ENCODE peak calls at places on chromosomes 1 and 21, in ten cellular contexts. S is MCF 10A, G is breast epithelium, N is SK-N-SH, B is Calu3, R is GM06990, H is colonic mucosa, C is PC-3, A is heart left ventricle, J is WTC11. D is an unnamed sample.

GRCh38 chr1:31244326-31244725 is 4.6 kb upstream of the NKAIN1 start:
- DNase-seq in H (no peak), C (no peak), G (no peak), N (no peak), B (no peak), J (no peak), A (no peak), S (peak), R (no peak), D (no peak)

GRCh38 chr1:170967042-170967910 is 31.9 kb downstream of the MROH9 start:
- DNase-seq in H (no peak), S (peak), A (no peak), R (no peak), J (no peak), B (peak), G (no peak), C (peak), N (peak), D (no peak)

GRCh38 chr1:6519935-6520621 is 28.6 kb upstream of the PLEKHG5 start:
- DNase-seq in G (peak), B (no peak), J (peak), S (peak), R (no peak), A (no peak), C (no peak), N (peak), H (no peak), D (no peak)

GRCh38 chr1:245807954-245808719 is 653.4 kb downstream of the KIF26B start:
- DNase-seq in G (no peak), B (no peak), C (no peak), N (peak), R (peak), A (no peak), J (no peak), S (no peak), H (no peak), D (no peak)

GRCh38 chr1:224762046-224762445 is 145.9 kb downstream of the CNIH3 start:
- DNase-seq in N (no peak), S (no peak), C (no peak), G (no peak), B (no peak), A (no peak), R (no peak), H (no peak), J (no peak), D (no peak)

GRCh38 chr21:31660134-31660565 is 657 bp downstream of the SOD1 start:
- DNase-seq in H (peak), R (peak), B (peak), G (no peak), A (peak), C (peak), J (peak), N (no peak), S (peak), D (no peak)

GRCh38 chr1:218642033-218642954 is 297.2 kb downstream of the TGFB2 start:
- DNase-seq in B (no peak), S (peak), G (no peak), J (no peak), H (no peak), N (no peak), A (no peak), C (no peak), R (no peak), D (no peak)

GRCh38 chr1:160375788-160376524 is 9.1 kb downstream of the NHLH1 start:
- DNase-seq in A (no peak), J (peak), H (no peak), R (peak), C (no peak), B (peak), G (no peak), N (no peak), S (no peak), D (peak)

GRCh38 chr1:56531624-56532358 is 47.6 kb downstream of the PLPP3 start:
- DNase-seq in A (no peak), H (no peak), B (no peak), G (no peak), J (no peak), N (peak), S (no peak), C (no peak), R (no peak), D (no peak)

GRCh38 chr1:170168263-170168662 is 22.5 kb downstream of the NTMT2 start:
- DNase-seq in S (peak), H (no peak), A (no peak), R (no peak), J (no peak), G (no peak), B (no peak), C (peak), N (no peak), D (no peak)

GRCh38 chr1:9537863-9538668 is 1.2 kb upstream of the SLC25A33 start:
- DNase-seq in S (no peak), R (no peak), A (no peak), G (peak), J (no peak), N (no peak), C (peak), B (peak), H (peak), D (no peak)

GRCh38 chr1:245896258-245896657 is 610.8 kb downstream of the SMYD3 start:
- DNase-seq in G (no peak), A (no peak), C (no peak), B (no peak), S (no peak), N (no peak), J (no peak), H (no peak), R (no peak), D (no peak)

GRCh38 chr1:172343246-172344099 is 77.0 kb upstream of the C1orf105 start:
- DNase-seq in S (peak), C (peak), B (no peak), A (no peak), R (peak), H (no peak), G (no peak), J (no peak), N (no peak), D (no peak)

GRCh38 chr21:36756527-36756926 is 57.6 kb downstream of the SIM2 start:
- DNase-seq in G (no peak), A (no peak), N (no peak), R (no peak), H (no peak), B (no peak), J (no peak), S (no peak), C (peak), D (no peak)

GRCh38 chr1:110875216-110875731 is 2.3 kb downstream of the CD53 start:
- DNase-seq in R (peak), J (no peak), B (no peak), G (no peak), N (no peak), A (no peak), S (no peak), C (no peak), H (no peak), D (peak)

GRCh38 chr1:145956776-145957442 is 908 bp downstream of the LIX1L start:
- DNase-seq in J (no peak), H (no peak), A (peak), S (peak), N (no peak), G (no peak), C (no peak), R (no peak), B (no peak), D (no peak)

DNA sequence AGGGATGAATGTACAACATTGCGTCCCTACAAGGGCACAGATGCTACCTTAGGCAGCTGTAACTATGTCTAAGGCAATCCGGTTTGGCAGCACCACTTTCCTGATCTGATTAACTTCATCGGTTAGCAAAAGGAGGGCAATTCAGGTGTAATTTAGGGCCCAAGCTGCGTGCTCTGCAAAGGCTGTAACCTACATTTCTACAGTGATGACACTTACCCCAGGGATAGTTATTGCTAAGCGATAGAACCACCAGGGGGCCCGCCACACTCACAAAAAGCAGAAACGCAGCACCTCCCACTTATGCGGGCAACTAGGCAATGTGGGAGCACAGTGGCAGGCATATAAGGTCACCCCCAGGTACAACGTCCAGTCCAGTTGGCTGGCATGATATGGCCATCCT is 113.5 kb downstream of the GDAP2 start:
- DNase-seq in N (no peak), G (no peak), R (no peak), J (peak), A (no peak), H (no peak), B (no peak), C (peak), S (no peak), D (no peak)
- TF ChIP-seq CTCF in N (peak), G (no peak), R (peak), J (no peak), A (no peak), H (no peak), B (no peak), C (peak), S (no peak), D (no peak)

GRCh38 chr1:154998201-154998780 is 4.3 kb upstream of the ZBTB7B start:
- DNase-seq in G (no peak), J (no peak), R (no peak), C (no peak), N (no peak), A (no peak), S (no peak), B (no peak), H (no peak), D (no peak)
- TF ChIP-seq CTCF in G (no peak), J (no peak), R (peak), C (peak), N (peak), A (no peak), S (peak), B (no peak), H (no peak), D (no peak)

DNA sequence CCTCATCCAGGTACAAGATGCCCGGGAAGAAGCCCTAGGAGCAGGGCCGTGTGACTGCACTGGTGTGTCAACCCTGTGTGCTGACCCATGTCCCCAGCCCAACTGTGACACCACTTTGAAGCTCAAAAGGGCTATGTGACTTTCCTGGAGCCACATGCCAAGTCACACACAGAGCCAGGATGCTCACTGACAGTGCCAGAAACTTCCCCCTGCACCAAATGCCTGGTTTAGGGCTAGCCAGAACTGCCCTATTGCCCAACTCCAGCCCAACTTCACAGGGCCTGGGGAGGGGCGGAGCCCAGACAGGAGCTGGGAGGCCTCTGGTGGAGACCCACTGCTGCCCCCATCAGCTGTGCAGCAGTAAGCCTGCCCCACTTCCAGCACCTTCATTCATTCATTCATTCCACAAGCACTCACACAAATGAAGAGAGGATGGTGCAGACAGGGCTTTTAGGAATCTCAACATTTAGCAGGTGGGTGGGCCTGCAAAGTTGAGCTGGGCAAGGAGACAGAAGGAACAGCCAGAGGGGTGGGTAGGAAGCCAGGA is 36.7 kb downstream of the KCNQ4 start:
- DNase-seq in S (peak), C (no peak), A (no peak), B (no peak), N (peak), H (no peak), R (no peak), J (peak), G (no peak), D (no peak)
- TF ChIP-seq CTCF in S (no peak), C (no peak), A (no peak), B (no peak), N (no peak), H (no peak), R (no peak), J (no peak), G (no peak), D (no peak)

GRCh38 chr1:95916616-95917015 is 682.6 kb downstream of the RWDD3 start:
- DNase-seq in H (no peak), S (peak), N (no peak), A (no peak), J (no peak), G (no peak), B (peak), C (peak), R (no peak), D (no peak)
- TF ChIP-seq CTCF in H (no peak), S (peak), N (peak), A (no peak), J (no peak), G (no peak), B (no peak), C (peak), R (no peak), D (no peak)

DNA sequence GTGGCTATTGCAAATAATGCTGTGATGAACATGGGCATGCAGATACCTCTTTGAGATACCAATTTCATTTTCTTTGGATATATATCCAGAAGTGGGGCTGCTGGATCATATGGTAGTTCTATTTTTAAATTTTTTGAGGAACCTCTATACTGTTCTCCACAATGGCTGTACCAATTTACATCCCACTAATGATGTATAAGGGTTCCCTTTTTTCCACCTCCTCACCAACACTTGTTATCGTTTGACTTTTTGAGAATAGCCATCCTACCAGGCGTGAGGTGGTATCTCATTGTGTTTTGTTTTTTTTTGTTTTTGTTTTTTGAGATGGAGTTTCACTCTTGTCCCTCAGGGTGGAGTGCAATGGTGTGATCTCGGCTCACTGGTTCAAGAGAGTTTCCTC is 6.6 kb upstream of the NUCKS1 start:
- DNase-seq in A (no peak), H (no peak), C (no peak), G (no peak), N (no peak), R (no peak), B (no peak), J (no peak), S (no peak), D (no peak)
- TF ChIP-seq CTCF in A (no peak), H (no peak), C (no peak), G (no peak), N (no peak), R (no peak), B (no peak), J (no peak), S (no peak), D (no peak)

GRCh38 chr21:18368193-18368592 is 35.4 kb downstream of the TMPRSS15 start:
- DNase-seq in B (no peak), J (no peak), S (no peak), H (no peak), A (no peak), R (no peak), G (no peak), N (no peak), C (no peak), D (no peak)

GRCh38 chr21:18373631-18374030 is 30.0 kb downstream of the TMPRSS15 start:
- DNase-seq in C (peak), S (no peak), G (no peak), A (no peak), R (no peak), N (no peak), B (no peak), H (no peak), J (no peak), D (no peak)

GRCh38 chr21:18370292-18370691 is 33.3 kb downstream of the TMPRSS15 start:
- DNase-seq in G (no peak), R (no peak), B (no peak), H (no peak), N (no peak), J (no peak), S (no peak), C (no peak), A (no peak), D (no peak)

DNA sequence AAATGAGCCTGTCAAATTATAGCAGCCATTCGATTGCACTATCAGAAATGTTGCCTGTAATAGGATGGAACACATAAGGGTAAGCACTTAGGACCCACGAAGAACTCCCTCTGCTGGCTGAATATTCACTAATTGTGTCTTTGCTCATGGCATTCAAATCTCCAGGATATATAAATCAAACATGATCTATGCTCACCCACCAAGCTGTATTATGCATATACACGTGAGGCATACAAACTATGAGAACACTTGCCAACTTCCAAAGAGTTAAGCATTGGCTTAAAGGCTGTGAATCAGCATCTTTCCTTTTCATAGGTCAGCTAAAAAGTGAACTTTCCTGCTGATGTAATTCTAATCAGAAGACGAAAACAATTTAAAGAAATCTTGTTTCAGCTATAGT is 34.5 kb downstream of the TMPRSS15 start:
- DNase-seq in B (no peak), J (no peak), H (no peak), S (peak), R (no peak), A (no peak), G (no peak), N (peak), C (peak), D (no peak)
- TF ChIP-seq CTCF in B (no peak), J (no peak), H (no peak), S (peak), R (no peak), A (no peak), G (no peak), N (peak), C (peak), D (no peak)

GRCh38 chr1:33168556-33169289 is 13.1 kb downstream of the TRIM62 start:
- DNase-seq in C (no peak), A (no peak), R (no peak), H (no peak), G (no peak), J (no peak), B (no peak), N (no peak), S (no peak), D (no peak)
- TF ChIP-seq CTCF in C (no peak), A (no peak), R (peak), H (no peak), G (no peak), J (no peak), B (no peak), N (no peak), S (no peak), D (no peak)

D was measured in natural killer cell.